ENCODE peak calls at places on chromosomes 16 and 17, in six cellular contexts. R is stimulated activated CD8-positive, alpha-beta memory T cell treated with anti-CD3 and anti-CD28 coated beads, Interleukin-7, amount 100 ng/mL, for 1 hour; G is activated T-cell treated with anti-CD3 and anti-CD28 coated beads for 1 hour; N is AG04449; S is anterior cingulate cortex; D is NCI-H1930. C is an unnamed sample.

GRCh38 chr17:74971069-74971841 is 1.3 kb downstream of the HID1 start:
- DNase-seq in D (no peak), S (no peak), R (no peak), N (no peak), G (no peak), C (no peak)

GRCh38 chr16:2843526-2843925 is 13.4 kb downstream of the ZG16B start:
- DNase-seq in S (no peak), N (no peak), D (no peak), R (no peak), G (no peak), C (no peak)

GRCh38 chr17:20068445-20068844 is 59.3 kb downstream of the SPECC1 start:
- DNase-seq in R (no peak), D (no peak), S (no peak), G (no peak), N (no peak), C (no peak)

GRCh38 chr17:38761612-38762011 is 9.1 kb downstream of the PSMB3 start:
- DNase-seq in R (no peak), D (no peak), N (no peak), G (no peak), S (no peak), C (no peak)

GRCh38 chr16:16041196-16041892 is 91.9 kb downstream of the ABCC1 start:
- DNase-seq in N (no peak), G (no peak), S (no peak), R (no peak), D (no peak), C (no peak)

GRCh38 chr16:86994651-86995171 is 322.5 kb downstream of the C16orf95 start:
- DNase-seq in N (peak; percentile 79), S (no peak), D (no peak), G (no peak), R (no peak), C (no peak)

GRCh38 chr17:80716986-80717385 is 172.3 kb downstream of the RPTOR start:
- DNase-seq in R (no peak), N (no peak), D (no peak), G (no peak), S (no peak), C (no peak)

GRCh38 chr17:30821751-30822723 is 2.5 kb downstream of the CRLF3 start:
- DNase-seq in S (no peak), N (no peak), G (no peak), D (no peak), R (no peak), C (no peak)

GRCh38 chr17:4973431-4973830 is 5.8 kb upstream of the SPAG7 start:
- DNase-seq in G (no peak), R (no peak), S (no peak), N (no peak), D (no peak), C (no peak)

GRCh38 chr17:50871898-50872297 is 5.7 kb upstream of the TOB1 start:
- DNase-seq in S (no peak), G (no peak), R (no peak), D (no peak), N (no peak), C (no peak)

GRCh38 chr16:87348616-87349157 is 31.5 kb upstream of the C16orf95 start:
- DNase-seq in S (no peak), G (no peak), N (no peak), D (no peak), R (no peak), C (no peak)

GRCh38 chr17:72373910-72374741 is 253.3 kb downstream of the SOX9 start:
- DNase-seq in N (no peak), R (no peak), D (no peak), G (no peak), S (no peak), C (no peak)

GRCh38 chr16:72299684-72300243 is 127.8 kb upstream of the PMFBP1 start:
- DNase-seq in N (no peak), R (no peak), D (no peak), S (no peak), G (no peak), C (no peak)

GRCh38 chr16:21156767-21157467 is 1.6 kb upstream of the LDAF1 start:
- DNase-seq in N (peak; percentile 52), R (no peak), S (no peak), G (no peak), D (peak; percentile 54), C (no peak)

GRCh38 chr16:67120025-67120424 is 10.3 kb downstream of the PHAF1 start:
- DNase-seq in D (no peak), S (no peak), G (no peak), N (no peak), R (no peak), C (no peak)

GRCh38 chr16:53775821-53776431 is 72.0 kb downstream of the FTO start:
- DNase-seq in N (peak; percentile 94), D (peak; percentile 13), R (no peak), S (no peak), G (no peak), C (no peak)

GRCh38 chr16:4097826-4098240 is 18.4 kb downstream of the ADCY9 start:
- DNase-seq in G (no peak), N (peak; percentile 9), D (no peak), S (no peak), R (no peak), C (no peak)

GRCh38 chr16:1706386-1707192 is 594 bp downstream of the MAPK8IP3 start:
- DNase-seq in S (no peak), D (no peak), G (peak; percentile 28), N (no peak), R (no peak), C (peak; percentile 9)

GRCh38 chr16:69435977-69436729 is 11.7 kb downstream of the CYB5B start:
- DNase-seq in N (no peak), S (no peak), R (no peak), D (no peak), G (no peak), C (no peak)

GRCh38 chr17:81191116-81191515 is 25.1 kb upstream of the AATK start:
- DNase-seq in S (no peak), D (no peak), R (no peak), N (no peak), G (no peak), C (no peak)

GRCh38 chr16:81544691-81545365 is 100.2 kb downstream of the CMIP start:
- DNase-seq in S (no peak), N (no peak), G (no peak), D (no peak), R (no peak), C (no peak)

GRCh38 chr16:71353736-71354135 is 4.8 kb upstream of the CALB2 start:
- DNase-seq in R (no peak), G (no peak), N (no peak), S (no peak), D (no peak), C (no peak)

GRCh38 chr17:58764373-58764772 is 8.7 kb downstream of the PPM1E start:
- DNase-seq in R (no peak), N (no peak), D (no peak), G (no peak), S (no peak), C (no peak)

GRCh38 chr17:82789051-82789592 is 37.3 kb downstream of the TBCD start:
- DNase-seq in D (no peak), S (no peak), N (no peak), G (no peak), R (no peak), C (no peak)

GRCh38 chr16:17272716-17273115 is 198.0 kb downstream of the XYLT1 start:
- DNase-seq in G (no peak), D (no peak), R (no peak), S (no peak), N (no peak), C (no peak)

GRCh38 chr16:8380311-8380710 is 210.0 kb downstream of the TMEM114 start:
- DNase-seq in N (no peak), D (no peak), R (no peak), S (no peak), G (no peak), C (no peak)

GRCh38 chr16:30184430-30185140 is 1.2 kb downstream of the CORO1A start:
- DNase-seq in G (peak; percentile 39), N (no peak), S (no peak), R (no peak), D (no peak), C (peak; percentile 13)

GRCh38 chr16:73058221-73058615 is 10.3 kb upstream of the ZFHX3 start:
- DNase-seq in N (no peak), G (no peak), D (no peak), R (no peak), S (no peak), C (no peak)

GRCh38 chr17:74859439-74860228 is at the start of gene GRIN2C:
- DNase-seq in G (peak; percentile 30), D (no peak), N (no peak), S (no peak), R (no peak), C (no peak)

C was measured in activated T-helper 1 cell treated with anti-CD3 and anti-CD28 coated beads, Interleukin-2, amount 50 U/mL, for 16 hours.